ENCODE peak calls at places on chromosomes 3 and 15, in six cellular contexts. S is GM23338, A is PC-3, N is OCI-LY7, G is neural progenitor cell, K is HCT116. R is an unnamed sample. For H3K4me1, the result is how much of the 10 kb centered on the place peaks cover.

GRCh38 chr3:71581451-71581980 is 2.0 kb downstream of the FOXP1 start:
- DNase-seq in S (peak), A (peak), N (peak), G (peak), K (no peak), R (peak)

GRCh38 chr3:146217324-146217723 is 33.6 kb downstream of the PLSCR4 start:
- DNase-seq in S (no peak), A (peak), N (no peak), G (no peak), K (no peak), R (no peak)

GRCh38 chr3:17238029-17238428 is 353.3 kb downstream of the PLCL2 start:
- DNase-seq in S (peak), A (no peak), N (no peak), G (no peak), K (no peak), R (no peak)

GRCh38 chr3:179528786-179529185 is 33.9 kb upstream of the ACTL6A start:
- DNase-seq in S (no peak), A (peak), N (no peak), G (no peak), K (no peak), R (no peak)

GRCh38 chr3:65532164-65532563 is 506.6 kb downstream of the MAGI1 start:
- DNase-seq in S (no peak), A (no peak), N (no peak), G (no peak), K (no peak), R (no peak)

GRCh38 chr3:100737334-100737733 is 28.0 kb downstream of the TFG start:
- DNase-seq in S (peak), A (peak), N (peak), G (peak), K (no peak), R (peak)

GRCh38 chr3:15272431-15273196 is 59.8 kb downstream of the SH3BP5 start:
- DNase-seq in S (peak), A (no peak), N (no peak), G (no peak), K (no peak), R (no peak)

GRCh38 chr3:3170998-3171397 is 8.5 kb downstream of the CRBN start:
- DNase-seq in S (peak), A (peak), N (peak), G (peak), K (peak), R (peak)

GRCh38 chr15:42578984-42579537 is 3.7 kb downstream of the STARD9 start:
- DNase-seq in S (no peak), A (no peak), N (no peak), G (no peak), K (no peak), R (no peak)

GRCh38 chr15:42576040-42576594 is 711 bp downstream of the STARD9 start:
- DNase-seq in S (no peak), A (no peak), N (no peak), G (no peak), K (no peak), R (no peak)

GRCh38 chr15:42575188-42576039 is at the start of gene STARD9:
- DNase-seq in S (peak), A (peak), N (peak), G (peak), K (peak), R (peak)

GRCh38 chr15:42577514-42578031 is 2.2 kb downstream of the STARD9 start:
- DNase-seq in S (no peak), A (no peak), N (peak), G (no peak), K (no peak), R (no peak)

DNA sequence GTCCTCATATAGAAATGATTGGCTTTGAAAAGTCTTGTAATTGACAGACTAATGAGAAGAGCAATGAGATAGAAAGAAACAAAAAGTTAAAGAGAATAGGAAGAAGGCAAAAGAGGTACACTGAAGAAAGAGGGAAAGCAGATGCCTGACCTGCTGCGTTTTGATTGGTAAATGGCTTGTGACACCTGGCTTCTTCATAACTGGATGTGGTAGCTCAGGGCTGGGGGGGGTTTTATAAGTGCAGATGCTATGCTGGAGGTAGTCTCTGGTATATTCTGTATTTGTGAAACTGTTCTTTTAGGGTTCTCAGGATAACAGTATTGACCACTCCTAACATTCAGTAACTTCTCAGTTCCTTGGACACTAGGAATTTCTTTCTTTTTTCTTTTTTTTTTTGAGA is 1.4 kb downstream of the STARD9 start:
- DNase-seq in S (no peak), A (no peak), N (peak), G (no peak), K (no peak), R (no peak)
- TF ChIP-seq EZH2phosphoT487 in S (no peak), A (no peak), N (no peak), G (no peak), K (no peak), R (no peak)

GRCh38 chr3:101851833-101852232 is 2.5 kb downstream of the NFKBIZ start:
- DNase-seq in S (no peak), A (no peak), N (no peak), G (no peak), K (no peak), R (no peak)

GRCh38 chr3:101848754-101849713 is at the start of gene NFKBIZ:
- DNase-seq in S (peak), A (peak), N (peak), G (peak), K (peak), R (peak)

GRCh38 chr3:101851072-101851471 is 1.8 kb downstream of the NFKBIZ start:
- DNase-seq in S (no peak), A (peak), N (peak), G (no peak), K (no peak), R (no peak)

GRCh38 chr3:101849714-101850326 is 506 bp downstream of the NFKBIZ start:
- DNase-seq in S (peak), A (peak), N (peak), G (peak), K (no peak), R (no peak)

DNA sequence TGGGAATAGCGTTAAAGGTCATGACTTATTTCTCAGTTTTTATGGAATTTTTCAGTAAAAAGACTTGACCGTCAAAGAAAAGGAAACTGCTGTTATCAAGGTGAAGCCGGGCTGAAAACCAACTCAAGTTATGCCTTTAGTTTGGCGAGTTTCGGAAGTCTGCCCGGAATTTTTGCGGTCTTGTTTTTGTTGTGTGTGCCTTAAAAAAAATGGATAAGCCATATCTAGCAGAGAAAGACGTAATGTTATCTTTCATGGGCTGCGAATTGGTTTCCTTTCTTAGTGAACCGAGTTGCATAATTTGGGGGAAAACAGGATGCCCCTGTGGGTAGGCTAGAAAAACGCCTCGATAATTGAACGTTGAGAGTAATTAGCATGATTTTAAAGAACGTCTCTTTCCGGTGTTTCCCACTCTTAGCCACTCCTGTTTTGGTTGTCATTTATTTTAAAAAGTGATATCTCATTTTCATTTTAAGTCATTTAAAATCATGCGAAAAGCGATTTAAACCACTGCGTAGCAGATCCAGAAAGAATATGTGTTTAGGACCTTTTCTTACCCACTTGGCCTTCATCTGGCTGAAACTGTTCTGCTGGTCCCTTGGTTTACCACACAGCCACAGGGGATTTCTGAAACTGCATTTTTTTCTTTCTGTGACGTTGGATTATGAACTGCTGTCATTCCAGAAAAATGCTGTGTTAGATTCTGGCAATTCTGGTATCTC is 1.2 kb downstream of the NFKBIZ start:
- DNase-seq in S (no peak), A (peak), N (peak), G (peak), K (no peak), R (no peak)
- H3K4me1 ChIP-seq in S (under half), A (under half), N (under half), G (under half), K (under half), R (under half)

GRCh38 chr3:74268753-74269152 is 345.7 kb downstream of the CNTN3 start:
- DNase-seq in S (no peak), A (no peak), N (no peak), G (no peak), K (no peak), R (no peak)
- TF ChIP-seq EZH2phosphoT487 in S (no peak), A (no peak), N (no peak), G (no peak), K (no peak), R (no peak)

GRCh38 chr3:46928297-46928696 is 48.2 kb downstream of the CCDC12 start:
- DNase-seq in S (no peak), A (no peak), N (peak), G (no peak), K (no peak), R (no peak)
- H3K4me1 ChIP-seq in S (under half), A (under half), N (half or more), G (under half), K (under half), R (under half)

GRCh38 chr3:70526966-70527515 is 214.6 kb upstream of the MDFIC2 start:
- DNase-seq in S (no peak), A (no peak), N (no peak), G (no peak), K (no peak), R (no peak)

GRCh38 chr3:70531063-70531657 is 218.7 kb upstream of the MDFIC2 start:
- DNase-seq in S (peak), A (peak), N (peak), G (peak), K (no peak), R (peak)

GRCh38 chr3:70531838-70532489 is 219.5 kb upstream of the MDFIC2 start:
- DNase-seq in S (peak), A (no peak), N (no peak), G (no peak), K (no peak), R (no peak)

DNA sequence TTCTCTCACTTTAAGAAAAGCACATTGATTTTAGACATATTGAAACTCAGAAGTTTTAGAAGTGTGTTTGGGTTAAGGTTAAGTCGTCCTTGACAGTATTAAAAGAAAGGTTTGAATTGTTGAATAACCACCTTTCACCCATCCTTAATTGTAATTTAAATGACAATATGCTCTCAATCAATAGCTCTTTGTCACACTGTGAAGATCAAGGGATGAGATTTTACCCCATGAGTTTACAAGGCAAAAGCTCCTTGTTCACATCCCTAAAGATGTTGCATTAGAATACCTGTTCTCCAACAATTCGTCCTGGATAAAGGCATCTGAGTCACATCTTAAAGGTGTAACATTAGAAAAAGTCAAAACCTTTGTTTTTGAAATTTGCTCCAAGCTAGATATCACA is 220.4 kb upstream of the MDFIC2 start:
- DNase-seq in S (peak), A (no peak), N (no peak), G (no peak), K (no peak), R (no peak)
- TF ChIP-seq EZH2phosphoT487 in S (no peak), A (no peak), N (no peak), G (no peak), K (no peak), R (no peak)

DNA sequence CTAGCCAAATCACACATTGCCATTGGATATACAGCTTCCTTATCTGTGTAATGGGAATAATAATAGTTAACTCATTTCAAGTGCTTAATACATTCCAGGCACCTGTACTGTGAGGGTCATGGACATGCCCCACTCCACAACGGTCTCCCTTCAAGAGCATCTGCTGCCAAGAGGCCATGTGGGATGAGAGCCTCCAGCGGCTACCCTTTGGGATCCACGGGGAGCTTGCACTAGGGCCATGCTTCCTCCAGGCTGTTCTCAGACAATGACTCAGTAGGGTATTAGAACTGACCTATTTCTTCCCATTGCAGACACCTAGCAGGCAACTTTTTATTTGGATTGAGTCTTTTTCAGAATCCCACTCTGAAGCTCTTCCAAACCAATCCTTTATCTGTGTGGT is 1078.9 kb downstream of the TUSC7 start:
- DNase-seq in S (no peak), A (no peak), N (no peak), G (peak), K (no peak), R (no peak)
- H3K4me1 ChIP-seq in S (under half), A (under half), N (under half), G (under half), K (under half), R (under half)

GRCh38 chr15:68373028-68373427 is 58.9 kb downstream of the ITGA11 start:
- DNase-seq in S (no peak), A (no peak), N (no peak), G (no peak), K (no peak), R (no peak)
- TF ChIP-seq EZH2phosphoT487 in S (no peak), A (no peak), N (no peak), G (no peak), K (no peak), R (no peak)

R was measured in hepatocyte.